ENCODE peak calls at places on chromosome 21, in seven cellular contexts. T is HS-27A, G is AG20443, Z is LHCN-M2, Y is substantia nigra, R is bronchial epithelial cell, E is left ventricle myocardium superior. J is an unnamed sample.

GRCh38 chr21:17727361-17727760 is 91.8 kb downstream of the C21orf91 start:
- DNase-seq in G (no peak), Z (no peak), T (no peak), R (no peak), E (no peak), Y (no peak), J (no peak)

GRCh38 chr21:31460985-31461384 is 116.9 kb upstream of the TIAM1 start:
- DNase-seq in G (no peak), E (no peak), R (no peak), Z (no peak), T (no peak), Y (no peak), J (no peak)

GRCh38 chr21:26423506-26423905 is 149.6 kb downstream of the CYYR1 start:
- DNase-seq in R (no peak), G (no peak), Z (no peak), Y (no peak), T (no peak), E (no peak), J (no peak)

GRCh38 chr21:36235058-36235582 is 78.5 kb downstream of the DOP1B start:
- DNase-seq in G (no peak), R (peak; percentile 19), T (no peak), E (no peak), Y (no peak), Z (no peak), J (no peak)

GRCh38 chr21:25664462-25665070 is 25.5 kb downstream of the JAM2 start:
- DNase-seq in G (no peak), Y (no peak), Z (no peak), T (no peak), E (peak; percentile 48), R (no peak), J (no peak)

GRCh38 chr21:36212513-36212780 is 55.8 kb downstream of the DOP1B start:
- DNase-seq in Z (no peak), G (no peak), T (no peak), Y (no peak), R (no peak), E (no peak), J (no peak)

GRCh38 chr21:29205009-29205408 is 74.6 kb downstream of the MAP3K7CL start:
- DNase-seq in R (no peak), T (no peak), G (no peak), E (no peak), Y (no peak), Z (no peak), J (no peak)

GRCh38 chr21:43348801-43349261 is 78.1 kb downstream of the SIK1 start:
- DNase-seq in Y (no peak), R (peak; percentile 32), Z (no peak), E (no peak), T (no peak), G (no peak), J (no peak)

GRCh38 chr21:42471716-42472330 is 24.2 kb downstream of the RSPH1 start:
- DNase-seq in Y (no peak), E (no peak), Z (no peak), R (no peak), T (no peak), G (no peak), J (no peak)

GRCh38 chr21:44802396-44803153 is 955 bp upstream of the UBE2G2 start:
- DNase-seq in G (no peak), Y (no peak), T (no peak), R (no peak), E (no peak), Z (peak; percentile 45), J (peak; percentile 26)

GRCh38 chr21:37257526-37257966 is 9.6 kb downstream of the VPS26C start:
- DNase-seq in Z (no peak), Y (no peak), G (peak; percentile 42), T (no peak), R (no peak), E (peak; percentile 44), J (peak; percentile 50)

GRCh38 chr21:25895565-25896205 is 160.9 kb downstream of the GABPA start:
- DNase-seq in R (peak; percentile 58), T (no peak), E (no peak), Y (no peak), Z (peak; percentile 36), G (peak; percentile 59), J (no peak)

GRCh38 chr21:26093094-26093493 is 77.5 kb downstream of the APP start:
- DNase-seq in R (peak; percentile 68), T (no peak), E (no peak), Y (no peak), G (peak; percentile 21), Z (peak; percentile 64), J (no peak)

GRCh38 chr21:43924421-43925095 is 59.5 kb downstream of the AGPAT3 start:
- DNase-seq in Y (no peak), R (no peak), Z (no peak), E (peak; percentile 36), T (no peak), G (no peak), J (no peak)

GRCh38 chr21:41671212-41671762 is 95.6 kb downstream of the RIPK4 start:
- DNase-seq in Z (no peak), Y (no peak), G (no peak), T (no peak), R (no peak), E (no peak), J (no peak)

GRCh38 chr21:32456497-32456918 is 44.0 kb downstream of the EVA1C start:
- DNase-seq in Z (peak; percentile 68), T (no peak), E (no peak), G (peak; percentile 70), R (peak; percentile 51), Y (no peak), J (no peak)

GRCh38 chr21:15809818-15810217 is 80.0 kb downstream of the USP25 start:
- DNase-seq in R (peak; percentile 80), Y (no peak), Z (peak; percentile 35), G (no peak), E (no peak), T (no peak), J (no peak)

GRCh38 chr21:35265170-35265877 is 216.2 kb upstream of the RUNX1 start:
- DNase-seq in Y (no peak), E (no peak), G (peak; percentile 47), Z (peak; percentile 81), R (peak; percentile 92), T (no peak), J (no peak)

GRCh38 chr21:31559368-31560119 is 99.9 kb upstream of the SOD1 start:
- DNase-seq in T (no peak), Y (peak; percentile 88), G (peak; percentile 93), R (peak; percentile 83), Z (peak; percentile 91), E (peak; percentile 94), J (peak; percentile 95)

J was measured in activated naive CD8-positive, alpha-beta T cell treated with anti-CD3 and anti-CD28 coated beads, Interleukin-2, amount 50 U/mL, for 24 hours.